ENCODE peak calls at places on chromosomes 1 and 21, in five cellular contexts. E, Y, O, Q and N are unnamed samples.

GRCh38 chr1:151860504-151861187 is 7.1 kb upstream of the THEM5 start:
- DNase-seq in E (no peak), Y (no peak), O (no peak), Q (no peak), N (no peak)

GRCh38 chr21:31203371-31204054 is 140.5 kb downstream of the TIAM1 start:
- DNase-seq in E (no peak), Y (no peak), O (no peak), Q (no peak), N (no peak)

GRCh38 chr21:35294231-35294898 is 245.3 kb upstream of the RUNX1 start:
- DNase-seq in E (peak), Y (no peak), O (no peak), Q (peak), N (no peak)

GRCh38 chr21:44700101-44701022 is 3.4 kb downstream of the KRTAP10-12 start:
- DNase-seq in E (no peak), Y (no peak), O (no peak), Q (no peak), N (no peak)

GRCh38 chr1:179288977-179289376 is 4.6 kb upstream of the SOAT1 start:
- DNase-seq in E (peak), Y (no peak), O (no peak), Q (peak), N (no peak)

GRCh38 chr1:54844564-54844963 is 42.4 kb downstream of the DHCR24 start:
- DNase-seq in E (no peak), Y (no peak), O (no peak), Q (no peak), N (no peak)

GRCh38 chr1:247078315-247079140 is at the start of gene ZNF670:
- DNase-seq in E (peak), Y (peak), O (peak), Q (peak), N (peak)

GRCh38 chr1:93597697-93598096 is 83.9 kb downstream of the BCAR3 start:
- DNase-seq in E (no peak), Y (no peak), O (no peak), Q (no peak), N (no peak)

GRCh38 chr1:149849947-149850360 is 49.4 kb upstream of the BOLA1 start:
- DNase-seq in E (peak), Y (no peak), O (peak), Q (peak), N (no peak)

GRCh38 chr1:224524679-224525078 is 90.1 kb upstream of the WDR26 start:
- DNase-seq in E (no peak), Y (no peak), O (no peak), Q (no peak), N (no peak)

GRCh38 chr1:27111771-27112573 is 43.0 kb downstream of the SLC9A1 start:
- DNase-seq in E (peak), Y (peak), O (peak), Q (peak), N (peak)

GRCh38 chr1:54980528-54981241 is at the start of gene TMEM61:
- DNase-seq in E (peak), Y (no peak), O (no peak), Q (peak), N (no peak)

GRCh38 chr1:162568802-162569201 is 7.3 kb downstream of the UAP1 start:
- DNase-seq in E (no peak), Y (no peak), O (no peak), Q (no peak), N (no peak)

GRCh38 chr1:233704125-233704881 is 90.4 kb downstream of the KCNK1 start:
- DNase-seq in E (no peak), Y (no peak), O (peak), Q (no peak), N (peak)

GRCh38 chr1:116359060-116359830 is 13.8 kb upstream of the ATP1A1 start:
- DNase-seq in E (no peak), Y (no peak), O (no peak), Q (no peak), N (no peak)

GRCh38 chr1:225737179-225737578 is 40.4 kb upstream of the SRP9 start:
- DNase-seq in E (peak), Y (no peak), O (no peak), Q (peak), N (no peak)

GRCh38 chr1:68516066-68516465 is 19.2 kb upstream of the DEPDC1 start:
- DNase-seq in E (no peak), Y (no peak), O (no peak), Q (no peak), N (no peak)

GRCh38 chr1:99385852-99386251 is 121.6 kb downstream of the PLPPR4 start:
- DNase-seq in E (no peak), Y (no peak), O (no peak), Q (no peak), N (no peak)

GRCh38 chr21:41360072-41360821 is 1.6 kb upstream of the MX2 start:
- DNase-seq in E (peak), Y (no peak), O (no peak), Q (peak), N (no peak)

GRCh38 chr1:30964706-30965105 is 56.1 kb upstream of the SDC3 start:
- DNase-seq in E (no peak), Y (no peak), O (no peak), Q (no peak), N (no peak)

GRCh38 chr1:242209063-242209462 is 210.2 kb upstream of the MAP1LC3C start:
- DNase-seq in E (no peak), Y (no peak), O (no peak), Q (no peak), N (no peak)

GRCh38 chr1:69737527-69738176 is 169.9 kb downstream of the LRRC7 start:
- DNase-seq in E (peak), Y (peak), O (peak), Q (peak), N (peak)

GRCh38 chr1:201461783-201462441 is 7.1 kb downstream of the PHLDA3 start:
- DNase-seq in E (peak), Y (peak), O (no peak), Q (peak), N (no peak)

GRCh38 chr21:42120904-42121535 is 49.9 kb downstream of the UMODL1 start:
- DNase-seq in E (no peak), Y (no peak), O (no peak), Q (no peak), N (no peak)

GRCh38 chr1:8351693-8352470 is 34.0 kb downstream of the SLC45A1 start:
- DNase-seq in E (no peak), Y (no peak), O (no peak), Q (no peak), N (peak)

GRCh38 chr1:43383449-43383848 is 6.2 kb downstream of the MED8 start:
- DNase-seq in E (no peak), Y (no peak), O (no peak), Q (no peak), N (no peak)

GRCh38 chr1:1758692-1759455 is 19.4 kb downstream of the NADK start:
- DNase-seq in E (peak), Y (no peak), O (no peak), Q (peak), N (no peak)
- H3K4me3 ChIP-seq in E (no peak), Y (no peak), O (no peak), Q (peak), N (no peak)

GRCh38 chr21:46099476-46099875 is 1.6 kb downstream of the COL6A2 start:
- DNase-seq in E (peak), Y (no peak), O (no peak), Q (peak), N (no peak)
- H3K4me3 ChIP-seq in E (no peak), Y (peak), O (no peak), Q (peak), N (no peak)

DNA sequence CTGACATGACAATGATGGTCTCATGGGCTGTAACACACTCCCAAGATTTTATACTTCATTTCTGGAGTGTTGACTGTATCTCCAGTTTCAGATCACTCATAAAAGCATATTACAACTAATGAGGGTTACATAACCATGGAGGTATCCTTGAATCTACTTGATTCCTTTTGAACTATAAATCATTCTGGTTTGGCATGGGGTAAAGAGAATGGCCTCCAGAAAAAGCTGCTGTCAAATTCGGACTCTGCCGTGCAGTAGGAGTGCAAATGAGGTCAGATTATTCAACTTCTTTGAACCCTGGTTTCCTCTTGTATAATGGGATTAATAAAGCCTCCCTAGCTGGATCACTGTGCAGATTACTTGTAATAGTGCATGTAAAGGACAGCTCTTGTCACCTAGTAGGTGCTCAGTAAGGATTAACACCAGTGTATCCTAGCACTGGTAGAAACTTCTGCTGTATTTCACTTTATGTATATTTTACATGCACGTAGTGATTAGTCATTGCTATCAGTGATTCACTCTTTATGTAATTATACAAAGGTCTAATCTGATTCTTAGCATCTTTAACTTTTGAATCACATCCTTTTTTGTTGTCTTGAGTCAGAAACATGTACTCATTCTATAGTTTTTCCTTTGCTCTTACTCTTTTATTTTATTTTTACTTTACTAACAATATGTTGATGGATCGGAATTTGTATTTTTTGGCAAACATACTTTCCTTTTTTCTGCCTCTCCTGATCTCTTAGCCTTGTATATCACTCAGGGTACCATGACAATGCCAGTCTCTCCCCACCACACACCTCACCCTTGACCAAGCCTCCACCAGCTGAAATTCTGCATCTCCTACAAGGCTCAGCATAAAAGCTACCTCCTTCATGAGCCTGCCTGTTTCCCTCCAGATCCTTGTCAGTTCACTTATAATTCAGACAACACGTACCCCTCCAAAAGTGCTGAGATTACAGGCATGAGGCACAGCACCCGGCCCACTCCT is 3.2 kb downstream of the LRRC8C start:
- DNase-seq in E (no peak), Y (no peak), O (no peak), Q (no peak), N (no peak)
- H3K4me3 ChIP-seq in E (no peak), Y (no peak), O (no peak), Q (no peak), N (no peak)

DNA sequence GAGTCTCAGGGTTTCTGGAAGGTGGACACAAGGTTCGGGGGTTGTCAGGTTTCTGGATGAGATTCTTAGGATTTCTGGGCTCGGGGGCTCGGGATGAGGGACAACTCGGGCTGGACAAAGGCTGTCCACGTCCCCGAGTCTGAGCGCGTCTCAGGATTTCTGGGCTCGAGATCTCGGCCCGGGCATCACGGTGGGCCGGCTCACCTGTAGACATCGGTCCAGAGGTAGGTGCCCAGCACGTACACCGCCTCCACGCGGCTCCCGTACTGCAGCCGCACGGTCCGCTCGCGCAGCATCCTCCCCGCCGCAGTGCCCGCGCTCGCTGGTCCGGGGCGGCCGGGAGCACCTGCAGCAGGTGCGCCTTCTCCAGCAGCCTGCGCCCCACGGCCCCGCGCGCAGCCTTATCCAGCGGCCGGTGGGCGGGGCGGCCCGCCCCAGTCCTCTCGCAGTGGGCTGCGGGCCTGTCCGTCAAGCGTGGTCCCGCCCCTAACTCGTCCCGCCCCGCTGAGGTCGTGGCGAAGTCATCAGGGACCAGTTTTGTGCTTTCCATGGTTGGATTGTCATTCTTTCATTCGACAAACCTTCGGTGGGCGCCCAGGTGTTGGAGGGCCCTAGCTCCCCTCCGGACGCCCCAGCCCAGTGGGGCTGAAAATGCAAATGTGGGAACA is at the start of gene PADI2:
- DNase-seq in E (peak), Y (no peak), O (peak), Q (peak), N (no peak)
- H3K4me3 ChIP-seq in E (peak), Y (peak), O (peak), Q (peak), N (no peak)

GRCh38 chr21:36639769-36640168 is 59.1 kb upstream of the SIM2 start:
- DNase-seq in E (no peak), Y (no peak), O (no peak), Q (no peak), N (peak)
- H3K4me3 ChIP-seq in E (no peak), Y (no peak), O (no peak), Q (no peak), N (no peak)

GRCh38 chr1:89672489-89673183 is 39.7 kb downstream of the LRRC8C start:
- DNase-seq in E (no peak), Y (no peak), O (no peak), Q (no peak), N (no peak)

GRCh38 chr1:89670168-89670567 is 37.2 kb downstream of the LRRC8C start:
- DNase-seq in E (no peak), Y (no peak), O (peak), Q (no peak), N (no peak)

GRCh38 chr1:89671775-89672488 is 39.0 kb downstream of the LRRC8C start:
- DNase-seq in E (no peak), Y (no peak), O (no peak), Q (no peak), N (no peak)

GRCh38 chr1:89669445-89669844 is 36.5 kb downstream of the LRRC8C start:
- DNase-seq in E (no peak), Y (no peak), O (peak), Q (no peak), N (no peak)

GRCh38 chr1:89670711-89671110 is 37.8 kb downstream of the LRRC8C start:
- DNase-seq in E (no peak), Y (no peak), O (no peak), Q (no peak), N (no peak)
- H3K4me3 ChIP-seq in E (no peak), Y (no peak), O (peak), Q (no peak), N (no peak)

DNA sequence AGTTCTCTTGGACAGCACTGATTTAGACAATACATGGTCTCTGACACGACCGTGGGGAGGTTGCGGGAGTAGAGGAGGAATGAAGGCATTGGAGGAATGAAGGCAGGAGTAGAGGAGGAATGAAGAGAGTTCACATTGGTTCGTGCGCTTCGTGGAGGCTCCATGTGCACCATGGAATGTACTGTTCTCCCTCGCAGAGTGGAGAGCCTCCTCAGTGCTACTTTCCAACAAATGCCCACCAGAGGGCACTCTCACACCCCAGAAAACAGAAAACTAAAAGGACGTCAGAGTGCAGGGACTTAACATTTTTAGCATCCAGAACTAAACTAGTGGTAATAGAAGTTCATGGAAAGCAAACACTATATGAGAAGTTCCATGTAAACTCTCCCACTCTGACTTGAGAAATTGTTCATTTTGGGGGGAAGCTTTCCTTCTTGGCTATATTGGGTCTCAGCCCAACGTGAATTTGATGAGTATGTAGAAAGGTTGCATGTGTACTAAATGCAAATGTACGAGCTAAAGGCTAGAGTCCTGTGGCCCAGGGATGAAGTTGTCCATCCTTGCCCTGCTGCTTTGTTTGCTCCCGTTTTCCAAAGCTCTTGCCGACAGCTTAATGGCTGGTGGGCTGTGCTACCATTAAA is 211.6 kb downstream of the LMX1A start:
- DNase-seq in E (peak), Y (peak), O (peak), Q (peak), N (peak)
- H3K4me3 ChIP-seq in E (no peak), Y (no peak), O (no peak), Q (no peak), N (no peak)